ENCODE peak calls at places on chromosomes 16 and 17, in ten cellular contexts. N, T, D, A, X, P, M, S, G and V are unnamed samples. For H3K4me1 and H3K9me3, the result is how much of the 10 kb centered on the place peaks cover.

GRCh38 chr16:24088767-24089166 is 167.4 kb upstream of the CACNG3 start:
- DNase-seq in S (no peak), P (no peak), A (no peak), N (no peak), D (no peak), M (no peak), G (no peak), X (no peak), T (no peak), V (no peak)

GRCh38 chr17:82804442-82805191 is 35.2 kb downstream of the ZNF750 start:
- DNase-seq in N (peak), S (no peak), G (peak), T (no peak), A (no peak), M (no peak), X (no peak), P (no peak), D (no peak), V (no peak)

GRCh38 chr17:1998426-1998784 is 26.7 kb downstream of the RTN4RL1 start:
- DNase-seq in G (peak), M (peak), P (no peak), T (no peak), S (no peak), D (no peak), A (no peak), X (no peak), N (no peak), V (no peak)

GRCh38 chr17:74309902-74310301 is 16.1 kb upstream of the KIF19 start:
- DNase-seq in G (no peak), N (no peak), P (no peak), X (no peak), T (no peak), A (no peak), D (no peak), S (no peak), M (no peak), V (no peak)

GRCh38 chr16:87065781-87066694 is 251.2 kb downstream of the C16orf95 start:
- DNase-seq in N (no peak), P (no peak), M (no peak), X (no peak), T (no peak), D (no peak), A (no peak), S (no peak), G (no peak), V (no peak)

GRCh38 chr16:69563605-69564580 is 1.9 kb upstream of the NFAT5 start:
- DNase-seq in A (peak), N (peak), T (peak), S (no peak), G (no peak), P (no peak), X (no peak), D (peak), M (peak), V (no peak)

GRCh38 chr17:37259030-37259735 is 116.6 kb upstream of the C17orf78 start:
- DNase-seq in G (no peak), M (no peak), D (no peak), A (peak), T (no peak), N (no peak), S (no peak), P (no peak), X (no peak), V (no peak)

GRCh38 chr16:726438-727290 is at the start of the genes CCDC78 and HAGHL:
- DNase-seq in X (no peak), N (peak), G (peak), M (peak), A (peak), S (peak), T (no peak), D (peak), P (peak), V (peak)

GRCh38 chr16:87850009-87851006 is 19.0 kb downstream of the SLC7A5 start:
- DNase-seq in X (no peak), S (peak), P (peak), T (peak), M (peak), N (peak), G (peak), D (peak), A (peak), V (peak)

GRCh38 chr16:48184681-48185080 is 28.9 kb upstream of the ABCC12 start:
- DNase-seq in A (no peak), M (no peak), P (no peak), G (no peak), T (no peak), S (no peak), N (no peak), D (no peak), X (no peak), V (no peak)

GRCh38 chr17:65456368-65457151 is 104.9 kb downstream of the AXIN2 start:
- DNase-seq in A (no peak), D (no peak), S (no peak), G (no peak), M (no peak), N (no peak), P (no peak), X (no peak), T (no peak), V (no peak)

GRCh38 chr16:83606486-83607030 is 201.2 kb upstream of the HSBP1 start:
- DNase-seq in P (no peak), S (no peak), N (no peak), M (no peak), A (no peak), D (no peak), X (peak), T (no peak), G (no peak), V (no peak)

GRCh38 chr16:85675528-85675927 is 13.2 kb downstream of the GINS2 start:
- DNase-seq in X (peak), A (peak), N (peak), D (no peak), T (no peak), M (no peak), G (no peak), S (no peak), P (no peak), V (peak)

GRCh38 chr16:79267781-79268180 is 332.8 kb downstream of the MAF start:
- DNase-seq in P (no peak), N (no peak), A (no peak), G (no peak), S (no peak), T (no peak), D (no peak), M (no peak), X (no peak), V (no peak)

GRCh38 chr17:2416010-2416734 is 15.3 kb upstream of the MNT start:
- DNase-seq in X (peak), P (peak), D (peak), T (peak), G (peak), M (peak), S (peak), A (peak), N (peak), V (peak)

GRCh38 chr16:86653289-86654006 is 75.1 kb downstream of the FOXL1 start:
- DNase-seq in D (no peak), S (no peak), P (no peak), X (no peak), M (no peak), A (peak), G (no peak), T (no peak), N (no peak), V (no peak)

GRCh38 chr16:54940279-54940604 is 9.6 kb downstream of the IRX5 start:
- DNase-seq in N (no peak), X (no peak), P (no peak), G (no peak), M (no peak), A (no peak), S (no peak), D (no peak), T (no peak), V (no peak)

GRCh38 chr16:67268136-67268579 is 11.2 kb upstream of the PLEKHG4 start:
- DNase-seq in G (peak), M (no peak), S (peak), A (peak), D (no peak), N (peak), X (no peak), T (no peak), P (no peak), V (peak)

GRCh38 chr17:82918508-82918907 is 78.7 kb upstream of the ZNF750 start:
- DNase-seq in P (no peak), M (no peak), T (no peak), N (no peak), S (no peak), G (no peak), X (no peak), D (no peak), A (no peak), V (no peak)

GRCh38 chr16:10080031-10080772 is 102.0 kb downstream of the GRIN2A start:
- DNase-seq in P (no peak), S (no peak), G (peak), N (no peak), M (peak), D (no peak), T (no peak), X (no peak), A (peak), V (peak)

GRCh38 chr16:15515992-15516391 is 81.6 kb downstream of the BMERB1 start:
- DNase-seq in G (no peak), P (no peak), M (no peak), T (no peak), X (no peak), N (no peak), D (no peak), A (no peak), S (no peak), V (no peak)

GRCh38 chr16:85420501-85421337 is 192.4 kb upstream of the GSE1 start:
- DNase-seq in A (peak), T (peak), G (peak), X (peak), S (peak), N (peak), D (peak), P (peak), M (peak), V (peak)

GRCh38 chr17:1485311-1485747 is 7.2 kb downstream of the MYO1C start:
- DNase-seq in P (peak), S (peak), A (peak), G (peak), M (peak), N (peak), T (peak), X (peak), D (peak), V (peak)

GRCh38 chr16:84948855-84949610 is 62.3 kb downstream of the ZDHHC7 start:
- DNase-seq in G (no peak), N (no peak), D (no peak), T (no peak), M (no peak), S (no peak), X (no peak), P (no peak), A (no peak), V (no peak)

GRCh38 chr16:1082266-1082951 is 9.9 kb downstream of the SSTR5 start:
- DNase-seq in A (no peak), S (no peak), D (no peak), X (no peak), G (no peak), P (no peak), T (no peak), N (no peak), M (no peak), V (no peak)

GRCh38 chr17:33086041-33086440 is 94.4 kb downstream of the SPACA3 start:
- DNase-seq in N (no peak), G (no peak), M (no peak), D (no peak), P (no peak), A (no peak), T (no peak), S (no peak), X (no peak), V (no peak)

GRCh38 chr16:72895951-72896350 is 152.0 kb downstream of the ZFHX3 start:
- DNase-seq in N (no peak), P (no peak), M (no peak), X (no peak), T (no peak), A (peak), G (no peak), S (no peak), D (no peak), V (no peak)

GRCh38 chr17:353838-354234 is 1.2 kb upstream of the RPH3AL start:
- DNase-seq in M (no peak), S (no peak), T (no peak), P (no peak), D (no peak), G (no peak), A (no peak), X (no peak), N (no peak), V (peak)

GRCh38 chr16:11355862-11356261 is 10.6 kb downstream of the RMI2 start:
- DNase-seq in X (no peak), P (no peak), M (no peak), T (no peak), G (no peak), A (no peak), D (no peak), N (no peak), S (no peak), V (no peak)

GRCh38 chr17:71585540-71585939 is 535.3 kb upstream of the SOX9 start:
- DNase-seq in S (no peak), A (no peak), P (no peak), M (no peak), N (no peak), G (no peak), D (no peak), X (no peak), T (no peak), V (no peak)

GRCh38 chr16:4351880-4352279 is 759 bp upstream of the PAM16 start:
- DNase-seq in M (no peak), S (no peak), X (no peak), T (no peak), N (no peak), D (no peak), G (no peak), P (no peak), A (peak), V (no peak)

GRCh38 chr16:75385507-75386152 is 47.7 kb downstream of the CFDP1 start:
- DNase-seq in T (peak), S (no peak), X (peak), G (no peak), M (peak), N (peak), P (peak), A (peak), D (peak), V (peak)

GRCh38 chr17:21239680-21240374 is 13.4 kb downstream of the NATD1 start:
- DNase-seq in M (no peak), G (no peak), X (peak), D (no peak), A (peak), N (peak), T (no peak), P (no peak), S (no peak), V (no peak)

GRCh38 chr16:65314246-65315003 is 192.6 kb upstream of the CDH11 start:
- DNase-seq in X (no peak), S (no peak), P (no peak), M (no peak), T (no peak), A (peak), G (no peak), N (no peak), D (no peak), V (no peak)

GRCh38 chr17:77613627-77614026 is 344.9 kb upstream of the TNRC6C start:
- DNase-seq in D (no peak), M (no peak), T (no peak), P (no peak), A (no peak), S (no peak), X (no peak), N (no peak), G (no peak), V (no peak)

GRCh38 chr17:50881182-50881581 is 15.0 kb upstream of the TOB1 start:
- DNase-seq in D (no peak), T (no peak), G (no peak), P (no peak), A (no peak), X (no peak), M (no peak), N (no peak), S (no peak), V (no peak)

GRCh38 chr17:72665841-72666518 is 426.5 kb downstream of the SLC39A11 start:
- DNase-seq in M (no peak), N (peak), S (no peak), P (no peak), T (no peak), G (no peak), D (no peak), A (peak), X (no peak), V (no peak)

GRCh38 chr16:64184156-64184555 is 937.7 kb downstream of the CDH11 start:
- DNase-seq in G (no peak), S (no peak), M (no peak), A (peak), X (no peak), D (no peak), N (peak), T (no peak), P (no peak), V (no peak)

GRCh38 chr17:37301288-37301687 is 74.5 kb upstream of the C17orf78 start:
- DNase-seq in S (no peak), T (no peak), X (peak), G (peak), N (peak), A (peak), M (no peak), D (no peak), P (no peak), V (no peak)

GRCh38 chr17:67999291-67999911 is 3.1 kb upstream of the C17orf58 start:
- DNase-seq in D (no peak), P (no peak), S (peak), X (no peak), T (no peak), N (no peak), M (no peak), G (no peak), A (peak), V (no peak)

GRCh38 chr17:78919816-78920516 is 5.2 kb downstream of the TIMP2 start:
- DNase-seq in D (no peak), X (no peak), A (no peak), T (no peak), G (no peak), M (no peak), P (no peak), S (no peak), N (no peak), V (no peak)
- H3K4me1 ChIP-seq in D (under half), X (half or more), A (half or more), T (under half), G (half or more), M (under half), P (under half), S (half or more), N (under half), V (under half)

DNA sequence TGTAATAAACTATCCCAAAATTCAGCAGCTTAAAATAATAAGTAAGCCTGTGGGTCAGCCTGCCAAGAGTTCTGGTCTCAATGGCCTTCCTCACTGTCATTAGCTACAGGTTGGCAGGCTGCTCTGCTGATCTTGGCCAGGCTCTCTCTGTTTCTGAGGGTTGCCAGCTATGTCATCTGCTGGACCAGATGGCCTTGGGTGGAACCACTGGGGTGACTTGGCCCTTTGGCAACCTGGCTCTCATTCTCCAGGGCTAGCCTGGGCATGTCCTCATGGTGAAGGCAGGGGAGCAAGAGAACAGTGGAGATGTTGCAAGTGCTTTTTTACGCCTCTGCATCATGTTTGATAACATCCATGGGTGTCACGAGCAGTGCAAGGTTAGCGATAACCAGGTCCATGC is 13.9 kb downstream of the ITGAM start:
- DNase-seq in M (no peak), D (no peak), S (no peak), A (peak), X (no peak), P (no peak), T (no peak), G (no peak), N (no peak), V (no peak)
- H3K4me3 ChIP-seq in M (no peak), D (no peak), S (no peak), A (no peak), X (no peak), P (no peak), T (no peak), G (no peak), N (no peak), V (no peak)

DNA sequence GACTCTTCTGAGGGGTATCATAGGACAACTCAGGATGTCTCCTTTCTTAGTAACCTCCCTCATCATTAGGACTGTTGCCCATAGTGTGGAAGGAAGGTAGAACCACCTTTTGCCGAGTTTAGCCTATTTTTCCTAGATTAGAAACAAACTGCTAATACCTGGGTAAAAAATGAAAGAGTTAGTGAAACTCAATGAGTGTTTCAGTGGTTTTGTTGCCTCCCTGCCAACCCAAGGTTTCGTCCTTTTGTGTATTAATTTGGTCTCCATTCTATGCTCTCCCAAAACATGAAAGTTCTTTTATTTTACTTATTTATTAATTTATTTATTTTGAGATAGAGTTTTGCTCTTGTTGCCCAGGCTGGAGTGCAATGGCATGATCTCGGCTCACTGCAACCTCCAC is 174.9 kb upstream of the KCNJ16 start:
- DNase-seq in X (no peak), A (no peak), T (no peak), D (no peak), S (no peak), G (no peak), P (no peak), M (no peak), N (no peak), V (no peak)
- H3K9me3 ChIP-seq in X (under half), A (under half), T (under half), D (under half), S (under half), G (under half), P (under half), M (under half), N (under half), V (under half)

DNA sequence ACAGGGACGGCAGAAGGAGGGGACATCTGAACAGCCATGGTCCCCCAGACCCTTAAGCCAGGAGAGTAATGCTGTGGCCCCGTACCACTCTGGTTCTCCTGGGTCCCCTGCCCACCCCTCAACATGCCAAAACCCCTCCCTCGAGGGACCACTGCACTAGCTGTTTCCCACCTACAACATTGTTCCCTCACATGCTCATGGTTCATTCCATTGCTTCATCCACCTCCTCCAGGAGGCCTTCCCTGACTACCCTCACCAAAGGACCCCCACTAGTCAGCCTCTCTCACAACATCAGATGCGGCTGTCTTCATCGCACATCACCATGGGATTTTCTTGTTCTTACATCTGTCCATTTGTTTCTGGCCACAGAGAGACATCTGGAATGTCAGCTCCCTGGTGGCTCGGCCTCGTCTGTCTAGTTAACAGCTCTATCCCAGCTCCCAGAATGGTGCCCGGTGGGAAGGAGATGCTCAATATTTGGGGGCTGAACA is 1.7 kb downstream of the DOK4 start:
- DNase-seq in M (no peak), P (no peak), S (no peak), X (no peak), N (no peak), G (no peak), D (no peak), A (no peak), T (no peak), V (no peak)
- H3K4me1 ChIP-seq in M (under half), P (under half), S (under half), X (half or more), N (under half), G (half or more), D (under half), A (under half), T (under half), V (under half)

GRCh38 chr16:14310519-14310991 is 239.4 kb downstream of the MRTFB start:
- DNase-seq in A (peak), D (no peak), T (no peak), P (no peak), X (peak), M (no peak), G (peak), S (no peak), N (peak), V (no peak)

GRCh38 chr16:14307623-14308356 is 236.7 kb downstream of the MRTFB start:
- DNase-seq in X (no peak), T (no peak), D (no peak), M (no peak), N (no peak), G (peak), A (peak), P (no peak), S (no peak), V (no peak)

GRCh38 chr16:14308357-14308723 is 237.2 kb downstream of the MRTFB start:
- DNase-seq in D (no peak), X (no peak), G (no peak), S (no peak), M (no peak), P (no peak), N (no peak), T (no peak), A (peak), V (no peak)

GRCh38 chr16:14309001-14309886 is 238.1 kb downstream of the MRTFB start:
- DNase-seq in T (no peak), M (no peak), P (no peak), A (peak), D (peak), S (no peak), G (peak), N (peak), X (no peak), V (peak)

GRCh38 chr16:14309906-14310305 is 238.8 kb downstream of the MRTFB start:
- DNase-seq in P (no peak), A (peak), G (no peak), T (no peak), M (no peak), D (no peak), N (peak), X (peak), S (no peak), V (no peak)
- H3K4me3 ChIP-seq in P (no peak), A (peak), G (no peak), T (no peak), M (no peak), D (no peak), N (no peak), X (peak), S (no peak), V (no peak)

GRCh38 chr17:57044976-57045867 is 39.8 kb upstream of the AKAP1 start:
- DNase-seq in T (no peak), S (no peak), N (no peak), G (peak), D (no peak), A (peak), X (no peak), P (no peak), M (no peak), V (no peak)
- H3K9me3 ChIP-seq in T (under half), S (under half), N (under half), G (under half), D (under half), A (under half), X (under half), P (under half), M (under half), V (under half)